ENCODE peak calls at places on chromosomes 2 and 18, in nine cellular contexts. One of them, this sample, is unnamed.

GRCh38 chr2:67999332-67999731 is 63.5 kb downstream of the C1D start:
- DNase-seq in right atrium auricular region: no peak
- DNase-seq in GM04504: no peak
- DNase-seq in NCI-H510A treated with DMSO at 0.1 percent for 48 hours: no peak
- DNase-seq in aorta: no peak
- DNase-seq in naive B cell: no peak
- DNase-seq in IMR-90: no peak
- DNase-seq in HEK293T: no peak
- DNase-seq in NCI-H1436: no peak
- DNase-seq in this sample: no peak

GRCh38 chr2:137775529-137775928 is 188.7 kb upstream of the HNMT start:
- DNase-seq in GM04504: no peak
- DNase-seq in aorta: no peak
- DNase-seq in right atrium auricular region: no peak
- DNase-seq in IMR-90: no peak
- DNase-seq in NCI-H1436: no peak
- DNase-seq in HEK293T: no peak
- DNase-seq in naive B cell: no peak
- DNase-seq in NCI-H510A treated with DMSO at 0.1 percent for 48 hours: no peak
- DNase-seq in this sample: no peak

GRCh38 chr2:34373586-34374233 is 774.6 kb upstream of the FAM98A start:
- DNase-seq in naive B cell: no peak
- DNase-seq in right atrium auricular region: no peak
- DNase-seq in IMR-90: no peak
- DNase-seq in GM04504: no peak
- DNase-seq in NCI-H510A treated with DMSO at 0.1 percent for 48 hours: no peak
- DNase-seq in aorta: no peak
- DNase-seq in NCI-H1436: no peak
- DNase-seq in HEK293T: no peak
- DNase-seq in this sample: no peak

GRCh38 chr2:17303496-17303895 is 214.7 kb downstream of the RAD51AP2 start:
- DNase-seq in NCI-H1436: no peak
- DNase-seq in aorta: no peak
- DNase-seq in GM04504: no peak
- DNase-seq in HEK293T: no peak
- DNase-seq in naive B cell: no peak
- DNase-seq in NCI-H510A treated with DMSO at 0.1 percent for 48 hours: no peak
- DNase-seq in right atrium auricular region: no peak
- DNase-seq in IMR-90: peak; percentile 33
- DNase-seq in this sample: no peak

GRCh38 chr2:178830451-178830850 is 23.2 kb upstream of the TTN start:
- DNase-seq in right atrium auricular region: no peak
- DNase-seq in HEK293T: no peak
- DNase-seq in GM04504: no peak
- DNase-seq in NCI-H1436: no peak
- DNase-seq in aorta: no peak
- DNase-seq in NCI-H510A treated with DMSO at 0.1 percent for 48 hours: no peak
- DNase-seq in IMR-90: no peak
- DNase-seq in naive B cell: no peak
- DNase-seq in this sample: peak; percentile 34

GRCh38 chr2:191957996-191958860 is 111.3 kb upstream of the CAVIN2 start:
- DNase-seq in naive B cell: no peak
- DNase-seq in GM04504: no peak
- DNase-seq in NCI-H1436: no peak
- DNase-seq in IMR-90: no peak
- DNase-seq in NCI-H510A treated with DMSO at 0.1 percent for 48 hours: no peak
- DNase-seq in right atrium auricular region: no peak
- DNase-seq in HEK293T: no peak
- DNase-seq in aorta: no peak
- DNase-seq in this sample: no peak

GRCh38 chr2:96527052-96527964 is 9.2 kb upstream of the ARID5A start:
- DNase-seq in HEK293T: no peak
- DNase-seq in NCI-H1436: no peak
- DNase-seq in right atrium auricular region: no peak
- DNase-seq in NCI-H510A treated with DMSO at 0.1 percent for 48 hours: no peak
- DNase-seq in IMR-90: peak; percentile 18
- DNase-seq in aorta: peak; percentile 73
- DNase-seq in GM04504: no peak
- DNase-seq in naive B cell: peak; percentile 51
- DNase-seq in this sample: no peak

GRCh38 chr2:63544017-63544627 is 44.2 kb downstream of the WDPCP start:
- DNase-seq in NCI-H1436: no peak
- DNase-seq in aorta: no peak
- DNase-seq in right atrium auricular region: no peak
- DNase-seq in IMR-90: peak; percentile 2
- DNase-seq in NCI-H510A treated with DMSO at 0.1 percent for 48 hours: peak; percentile 34
- DNase-seq in HEK293T: no peak
- DNase-seq in naive B cell: peak; percentile 2
- DNase-seq in GM04504: no peak
- DNase-seq in this sample: no peak

GRCh38 chr2:111671426-111672150 is 212.4 kb downstream of the ANAPC1 start:
- DNase-seq in GM04504: no peak
- DNase-seq in naive B cell: no peak
- DNase-seq in HEK293T: no peak
- DNase-seq in NCI-H510A treated with DMSO at 0.1 percent for 48 hours: no peak
- DNase-seq in right atrium auricular region: peak; percentile 74
- DNase-seq in IMR-90: no peak
- DNase-seq in aorta: peak; percentile 86
- DNase-seq in NCI-H1436: no peak
- DNase-seq in this sample: no peak

GRCh38 chr18:69400976-69401474 is 337 bp downstream of the DOK6 start:
- DNase-seq in GM04504: no peak
- DNase-seq in aorta: peak; percentile 49
- DNase-seq in NCI-H1436: no peak
- DNase-seq in HEK293T: peak; percentile 30
- DNase-seq in NCI-H510A treated with DMSO at 0.1 percent for 48 hours: peak; percentile 48
- DNase-seq in IMR-90: peak; percentile 16
- DNase-seq in naive B cell: no peak
- DNase-seq in right atrium auricular region: no peak
- DNase-seq in this sample: no peak